ENCODE peak calls at places on chromosomes 4 and X, in nine cellular contexts. X, E, G, L, F, T, H, N and S are unnamed samples.

GRCh38 chr4:37631551-37631950 is 54.6 kb downstream of the RELL1 start:
- DNase-seq in L (no peak), T (no peak), F (peak), N (no peak), X (no peak), E (no peak), G (no peak), H (no peak), S (no peak)

GRCh38 chr4:19381068-19381467 is 870.6 kb upstream of the SLIT2 start:
- DNase-seq in L (no peak), F (no peak), H (peak), E (no peak), X (no peak), G (peak), T (no peak), N (no peak), S (no peak)

GRCh38 chr4:26459756-26460530 is 30.3 kb downstream of the CCKAR start:
- DNase-seq in X (no peak), T (no peak), H (peak), N (peak), E (no peak), F (no peak), G (no peak), L (no peak), S (no peak)

GRCh38 chr4:54566608-54567007 is 91.1 kb upstream of the KIT start:
- DNase-seq in G (no peak), T (no peak), H (no peak), N (no peak), F (no peak), L (no peak), X (no peak), E (peak), S (no peak)

GRCh38 chr4:15457401-15458201 is 12.1 kb upstream of the CC2D2A start:
- DNase-seq in T (no peak), X (no peak), G (no peak), N (no peak), L (no peak), H (no peak), F (no peak), E (peak), S (no peak)

GRCh38 chr4:4559596-4559995 is 17.7 kb upstream of the STX18 start:
- DNase-seq in F (no peak), X (no peak), L (no peak), E (no peak), N (no peak), H (no peak), T (no peak), G (no peak), S (no peak)

GRCh38 chr4:1477045-1477905 is 71.0 kb upstream of the NKX1-1 start:
- DNase-seq in E (no peak), T (no peak), L (no peak), X (peak), F (no peak), H (no peak), N (no peak), G (no peak), S (no peak)

GRCh38 chr4:184100297-184100885 is 117.3 kb downstream of the ENPP6 start:
- DNase-seq in X (no peak), N (peak), H (no peak), T (peak), F (peak), E (peak), G (no peak), L (no peak), S (peak)

GRCh38 chrX:136055651-136056221 is 70.5 kb downstream of the SLC9A6 start:
- DNase-seq in X (no peak), L (no peak), N (no peak), E (no peak), T (no peak), F (peak), H (peak), G (no peak), S (no peak)